ENCODE peak calls at places on chromosomes 3 and 15, in four cellular contexts. B is caudate nucleus, Y is adrenal gland, A is NCI-H1092. V is an unnamed sample.

GRCh38 chr3:71210257-71211002 is 373.1 kb downstream of the FOXP1 start:
- DNase-seq in A (no peak), B (no peak), Y (peak; percentile 37), V (peak; percentile 79)

GRCh38 chr3:61663728-61664492 is 102.5 kb downstream of the PTPRG start:
- DNase-seq in B (no peak), Y (no peak), A (no peak), V (no peak)

GRCh38 chr3:70849911-70850699 is 537.7 kb upstream of the MDFIC2 start:
- DNase-seq in B (no peak), A (no peak), Y (no peak), V (peak; percentile 25)

GRCh38 chr3:153385343-153385742 is 223.3 kb downstream of the RAP2B start:
- DNase-seq in B (no peak), Y (no peak), A (no peak), V (no peak)

GRCh38 chr3:98577178-98577895 is 16.1 kb downstream of the CPOX start:
- DNase-seq in B (no peak), A (no peak), Y (no peak), V (no peak)

GRCh38 chr15:70609919-70610318 is 153.4 kb downstream of the UACA start:
- DNase-seq in A (no peak), B (no peak), Y (no peak), V (no peak)

GRCh38 chr3:127751163-127751621 is 71.1 kb downstream of the MGLL start:
- DNase-seq in B (no peak), Y (no peak), A (no peak), V (peak; percentile 8)

GRCh38 chr3:156455839-156456238 is 99.1 kb downstream of the SSR3 start:
- DNase-seq in B (no peak), Y (no peak), A (no peak), V (no peak)

GRCh38 chr3:14377838-14378169 is 24.6 kb upstream of the SLC6A6 start:
- DNase-seq in B (no peak), A (no peak), Y (no peak), V (no peak)

GRCh38 chr3:146532406-146532805 is 12.0 kb downstream of the PLSCR1 start:
- DNase-seq in Y (no peak), B (no peak), A (no peak), V (no peak)

V was measured in body of pancreas.